ENCODE peak calls at places on chromosomes 12 and 14, in ten cellular contexts. One of them, this sample, is unnamed.

GRCh38 chr12:3792623-3793288 is 39.8 kb upstream of the CRACR2A start:
- DNase-seq in Peyer's patch: no peak
- DNase-seq in fibroblast of lung: no peak
- DNase-seq in heart left ventricle: no peak
- DNase-seq in heart right ventricle: no peak
- DNase-seq in GM23338: peak
- DNase-seq in WTC11: no peak
- DNase-seq in AG10803: no peak
- DNase-seq in H9: no peak
- DNase-seq in ascending aorta: no peak
- DNase-seq in this sample: no peak

GRCh38 chr12:40622246-40622838 is 69.9 kb upstream of the CNTN1 start:
- DNase-seq in fibroblast of lung: peak
- DNase-seq in heart right ventricle: peak
- DNase-seq in H9: peak
- DNase-seq in Peyer's patch: peak
- DNase-seq in ascending aorta: no peak
- DNase-seq in AG10803: peak
- DNase-seq in heart left ventricle: no peak
- DNase-seq in GM23338: peak
- DNase-seq in WTC11: peak
- DNase-seq in this sample: peak

GRCh38 chr12:132152411-132152821 is 8.2 kb downstream of the NOC4L start:
- DNase-seq in GM23338: no peak
- DNase-seq in WTC11: no peak
- DNase-seq in heart left ventricle: no peak
- DNase-seq in AG10803: no peak
- DNase-seq in ascending aorta: no peak
- DNase-seq in H9: no peak
- DNase-seq in fibroblast of lung: no peak
- DNase-seq in Peyer's patch: no peak
- DNase-seq in heart right ventricle: peak
- DNase-seq in this sample: no peak

GRCh38 chr14:72457641-72458040 is 436.3 kb downstream of the DPF3 start:
- DNase-seq in fibroblast of lung: peak
- DNase-seq in heart left ventricle: no peak
- DNase-seq in heart right ventricle: no peak
- DNase-seq in Peyer's patch: no peak
- DNase-seq in ascending aorta: no peak
- DNase-seq in AG10803: peak
- DNase-seq in GM23338: no peak
- DNase-seq in WTC11: no peak
- DNase-seq in H9: no peak
- DNase-seq in this sample: no peak

GRCh38 chr12:42442888-42443287 is 116.9 kb downstream of the PPHLN1 start:
- DNase-seq in heart left ventricle: no peak
- DNase-seq in H9: no peak
- DNase-seq in Peyer's patch: no peak
- DNase-seq in heart right ventricle: no peak
- DNase-seq in fibroblast of lung: no peak
- DNase-seq in ascending aorta: no peak
- DNase-seq in GM23338: no peak
- DNase-seq in AG10803: no peak
- DNase-seq in WTC11: no peak
- DNase-seq in this sample: no peak

GRCh38 chr12:92030618-92031017 is 115.0 kb downstream of the BTG1 start:
- DNase-seq in GM23338: no peak
- DNase-seq in ascending aorta: no peak
- DNase-seq in fibroblast of lung: peak
- DNase-seq in WTC11: no peak
- DNase-seq in heart left ventricle: peak
- DNase-seq in H9: no peak
- DNase-seq in AG10803: no peak
- DNase-seq in Peyer's patch: peak
- DNase-seq in heart right ventricle: no peak
- DNase-seq in this sample: no peak

GRCh38 chr14:75141967-75142366 is 15.1 kb upstream of the NEK9 start:
- DNase-seq in WTC11: no peak
- DNase-seq in AG10803: peak
- DNase-seq in GM23338: peak
- DNase-seq in Peyer's patch: no peak
- DNase-seq in ascending aorta: no peak
- DNase-seq in H9: no peak
- DNase-seq in heart right ventricle: no peak
- DNase-seq in heart left ventricle: no peak
- DNase-seq in fibroblast of lung: peak
- DNase-seq in this sample: peak

GRCh38 chr14:36604757-36605505 is 22.5 kb upstream of the NKX2-8 start:
- DNase-seq in fibroblast of lung: peak
- DNase-seq in H9: peak
- DNase-seq in AG10803: peak
- DNase-seq in heart right ventricle: no peak
- DNase-seq in WTC11: peak
- DNase-seq in heart left ventricle: peak
- DNase-seq in Peyer's patch: peak
- DNase-seq in ascending aorta: no peak
- DNase-seq in GM23338: peak
- DNase-seq in this sample: peak

DNA sequence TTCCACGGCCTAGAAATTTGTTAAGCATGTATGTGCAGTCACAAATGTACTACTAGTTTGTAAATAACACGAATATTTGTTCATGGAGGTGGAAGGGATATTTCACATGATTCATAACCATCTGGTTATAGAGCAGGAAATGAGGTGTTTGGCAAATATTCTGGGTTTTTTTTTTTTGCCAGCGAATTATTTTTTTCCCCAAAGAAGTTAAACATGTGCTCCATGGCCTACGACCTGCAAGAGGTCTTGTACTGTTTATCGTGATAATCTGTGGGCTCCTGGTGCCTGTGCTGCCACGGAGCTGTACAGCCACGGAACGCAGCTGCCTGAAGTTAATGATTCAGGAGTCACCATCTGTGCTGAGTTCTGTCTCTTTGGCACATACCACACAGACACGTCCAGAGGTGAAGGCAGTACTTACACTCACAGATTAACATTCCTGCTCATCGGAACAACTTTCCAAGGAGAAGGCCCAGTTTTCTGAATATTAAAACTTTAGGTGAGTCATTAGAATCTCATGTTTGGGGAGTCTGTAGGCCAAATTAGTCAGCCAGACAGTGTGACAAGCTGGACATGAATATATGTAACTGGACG is 156.3 kb downstream of the TMX1 start:
- DNase-seq in GM23338: no peak
- DNase-seq in heart right ventricle: peak
- DNase-seq in H9: no peak
- DNase-seq in ascending aorta: no peak
- DNase-seq in AG10803: peak
- DNase-seq in heart left ventricle: no peak
- DNase-seq in WTC11: no peak
- DNase-seq in fibroblast of lung: peak
- DNase-seq in Peyer's patch: no peak
- DNase-seq in this sample: no peak
- TF ChIP-seq CTCF in GM23338: no peak
- TF ChIP-seq CTCF in heart right ventricle: no peak
- TF ChIP-seq CTCF in H9: no peak
- TF ChIP-seq CTCF in ascending aorta: no peak
- TF ChIP-seq CTCF in AG10803: no peak
- TF ChIP-seq CTCF in heart left ventricle: no peak
- TF ChIP-seq CTCF in WTC11: no peak
- TF ChIP-seq CTCF in fibroblast of lung: no peak
- TF ChIP-seq CTCF in Peyer's patch: no peak
- TF ChIP-seq CTCF in this sample: no peak

GRCh38 chr14:100861188-100861936 is 35.4 kb downstream of the MEG3 start:
- DNase-seq in ascending aorta: no peak
- DNase-seq in GM23338: no peak
- DNase-seq in heart left ventricle: no peak
- DNase-seq in AG10803: no peak
- DNase-seq in Peyer's patch: no peak
- DNase-seq in fibroblast of lung: no peak
- DNase-seq in heart right ventricle: no peak
- DNase-seq in WTC11: no peak
- DNase-seq in H9: no peak
- DNase-seq in this sample: no peak

GRCh38 chr14:100862277-100862676 is 36.4 kb downstream of the MEG3 start:
- DNase-seq in GM23338: no peak
- DNase-seq in WTC11: no peak
- DNase-seq in AG10803: peak
- DNase-seq in ascending aorta: no peak
- DNase-seq in heart right ventricle: no peak
- DNase-seq in fibroblast of lung: peak
- DNase-seq in heart left ventricle: no peak
- DNase-seq in H9: no peak
- DNase-seq in Peyer's patch: no peak
- DNase-seq in this sample: no peak

GRCh38 chr14:100861937-100862247 is 36.0 kb downstream of the MEG3 start:
- DNase-seq in ascending aorta: no peak
- DNase-seq in H9: no peak
- DNase-seq in heart right ventricle: no peak
- DNase-seq in heart left ventricle: no peak
- DNase-seq in Peyer's patch: no peak
- DNase-seq in GM23338: no peak
- DNase-seq in AG10803: no peak
- DNase-seq in fibroblast of lung: no peak
- DNase-seq in WTC11: no peak
- DNase-seq in this sample: no peak

GRCh38 chr14:100859781-100860180 is 33.9 kb downstream of the MEG3 start:
- DNase-seq in GM23338: no peak
- DNase-seq in H9: no peak
- DNase-seq in WTC11: no peak
- DNase-seq in AG10803: no peak
- DNase-seq in heart right ventricle: no peak
- DNase-seq in ascending aorta: no peak
- DNase-seq in fibroblast of lung: no peak
- DNase-seq in heart left ventricle: no peak
- DNase-seq in Peyer's patch: no peak
- DNase-seq in this sample: no peak

DNA sequence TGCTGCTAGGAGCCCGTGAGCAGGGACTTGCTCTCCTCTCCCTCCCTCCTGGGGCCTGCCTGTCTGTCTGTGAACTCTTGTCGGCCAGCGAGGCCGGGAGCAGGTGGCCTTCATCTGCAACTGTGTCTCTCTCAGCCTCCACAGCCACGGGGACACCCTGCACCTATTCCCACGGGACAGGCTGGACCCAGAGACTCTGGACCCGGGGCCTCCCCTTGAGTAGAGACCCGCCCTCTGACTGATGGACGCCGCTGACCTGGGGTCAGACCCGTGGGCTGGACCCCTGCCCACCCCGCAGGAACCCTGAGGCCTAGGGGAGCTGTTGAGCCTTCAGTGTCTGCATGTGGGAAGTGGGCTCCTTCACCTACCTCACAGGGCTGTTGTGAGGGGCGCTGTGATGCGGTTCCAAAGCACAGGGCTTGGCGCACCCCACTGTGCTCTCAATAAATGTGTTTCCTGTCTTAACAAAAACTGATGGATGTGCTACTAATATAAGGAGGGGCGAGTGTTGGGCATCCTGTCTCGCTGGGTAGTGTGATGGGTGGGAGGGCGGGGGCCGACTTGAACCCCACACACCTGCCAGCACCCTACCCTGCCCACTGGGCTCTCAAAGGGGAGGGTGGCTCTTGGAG is 34.8 kb downstream of the MEG3 start:
- DNase-seq in heart right ventricle: no peak
- DNase-seq in H9: no peak
- DNase-seq in heart left ventricle: no peak
- DNase-seq in WTC11: no peak
- DNase-seq in ascending aorta: no peak
- DNase-seq in AG10803: no peak
- DNase-seq in fibroblast of lung: no peak
- DNase-seq in Peyer's patch: no peak
- DNase-seq in GM23338: no peak
- DNase-seq in this sample: no peak
- TF ChIP-seq CTCF in heart right ventricle: no peak
- TF ChIP-seq CTCF in H9: no peak
- TF ChIP-seq CTCF in heart left ventricle: no peak
- TF ChIP-seq CTCF in WTC11: no peak
- TF ChIP-seq CTCF in ascending aorta: no peak
- TF ChIP-seq CTCF in AG10803: no peak
- TF ChIP-seq CTCF in fibroblast of lung: no peak
- TF ChIP-seq CTCF in Peyer's patch: no peak
- TF ChIP-seq CTCF in GM23338: no peak
- TF ChIP-seq CTCF in this sample: no peak

DNA sequence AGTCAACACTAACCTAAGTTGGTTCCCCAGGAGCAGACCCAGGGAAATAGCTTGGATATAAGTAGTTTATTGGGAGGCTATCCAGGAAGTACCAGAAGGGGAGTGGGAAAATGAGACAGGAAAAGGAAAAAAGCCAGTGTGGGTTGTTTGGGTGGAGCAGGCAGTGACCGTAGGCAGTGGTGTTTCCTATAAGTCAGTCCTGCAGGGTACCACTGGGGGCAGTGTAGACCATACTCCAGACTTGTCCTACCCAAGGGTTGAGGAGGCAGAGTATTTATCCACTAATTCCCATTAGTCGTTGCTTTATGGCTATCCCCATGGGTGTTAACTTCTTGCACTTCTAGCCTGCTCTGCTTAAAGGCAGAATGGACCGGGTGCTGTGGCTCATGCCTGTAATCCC is 6.4 kb upstream of the CCDC60 start:
- DNase-seq in GM23338: peak
- DNase-seq in fibroblast of lung: no peak
- DNase-seq in ascending aorta: no peak
- DNase-seq in H9: peak
- DNase-seq in Peyer's patch: no peak
- DNase-seq in AG10803: no peak
- DNase-seq in heart left ventricle: peak
- DNase-seq in heart right ventricle: peak
- DNase-seq in WTC11: peak
- DNase-seq in this sample: peak
- TF ChIP-seq CTCF in GM23338: peak
- TF ChIP-seq CTCF in fibroblast of lung: no peak
- TF ChIP-seq CTCF in ascending aorta: peak
- TF ChIP-seq CTCF in H9: peak
- TF ChIP-seq CTCF in Peyer's patch: no peak
- TF ChIP-seq CTCF in AG10803: no peak
- TF ChIP-seq CTCF in heart left ventricle: peak
- TF ChIP-seq CTCF in heart right ventricle: peak
- TF ChIP-seq CTCF in WTC11: peak
- TF ChIP-seq CTCF in this sample: peak

GRCh38 chr12:116881325-116881866 is at the start of gene HRK:
- DNase-seq in heart left ventricle: no peak
- DNase-seq in AG10803: no peak
- DNase-seq in H9: peak
- DNase-seq in WTC11: peak
- DNase-seq in fibroblast of lung: no peak
- DNase-seq in heart right ventricle: no peak
- DNase-seq in Peyer's patch: no peak
- DNase-seq in GM23338: peak
- DNase-seq in ascending aorta: no peak
- DNase-seq in this sample: no peak

GRCh38 chr12:116880213-116880816 is 926 bp downstream of the HRK start:
- DNase-seq in H9: peak
- DNase-seq in WTC11: no peak
- DNase-seq in AG10803: no peak
- DNase-seq in fibroblast of lung: peak
- DNase-seq in heart left ventricle: no peak
- DNase-seq in GM23338: peak
- DNase-seq in heart right ventricle: no peak
- DNase-seq in ascending aorta: no peak
- DNase-seq in Peyer's patch: no peak
- DNase-seq in this sample: no peak

GRCh38 chr12:116881867-116882507 is 746 bp upstream of the HRK start:
- DNase-seq in fibroblast of lung: no peak
- DNase-seq in ascending aorta: no peak
- DNase-seq in H9: no peak
- DNase-seq in heart right ventricle: no peak
- DNase-seq in Peyer's patch: no peak
- DNase-seq in GM23338: peak
- DNase-seq in AG10803: no peak
- DNase-seq in heart left ventricle: no peak
- DNase-seq in WTC11: no peak
- DNase-seq in this sample: no peak

GRCh38 chr12:116880817-116881324 is 370 bp downstream of the HRK start:
- DNase-seq in WTC11: peak
- DNase-seq in Peyer's patch: peak
- DNase-seq in AG10803: peak
- DNase-seq in ascending aorta: no peak
- DNase-seq in heart left ventricle: peak
- DNase-seq in fibroblast of lung: peak
- DNase-seq in heart right ventricle: peak
- DNase-seq in GM23338: peak
- DNase-seq in H9: peak
- DNase-seq in this sample: peak

DNA sequence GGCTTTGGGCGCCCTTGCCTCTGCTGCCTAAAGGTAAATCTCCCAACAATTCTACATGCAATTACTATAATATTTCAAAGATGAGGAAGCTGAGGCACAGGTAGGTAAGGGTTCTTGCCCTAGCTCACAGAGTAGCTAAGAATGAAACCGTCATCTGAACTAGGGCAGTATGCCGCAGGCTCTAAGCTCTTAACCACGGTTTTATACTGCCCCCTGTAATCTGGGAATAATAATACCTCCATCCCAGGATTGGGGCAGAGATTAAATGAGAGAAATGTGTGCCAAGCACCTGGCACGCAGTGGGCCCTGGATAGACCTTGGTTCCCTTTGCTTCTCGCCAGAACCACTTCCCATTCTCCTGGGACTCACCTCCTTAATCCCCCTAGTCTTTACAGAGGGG is 1.5 kb upstream of the HRK start:
- DNase-seq in H9: peak
- DNase-seq in fibroblast of lung: peak
- DNase-seq in WTC11: no peak
- DNase-seq in GM23338: peak
- DNase-seq in ascending aorta: no peak
- DNase-seq in AG10803: peak
- DNase-seq in heart right ventricle: no peak
- DNase-seq in Peyer's patch: no peak
- DNase-seq in heart left ventricle: no peak
- DNase-seq in this sample: no peak
- TF ChIP-seq CTCF in H9: peak
- TF ChIP-seq CTCF in fibroblast of lung: peak
- TF ChIP-seq CTCF in WTC11: no peak
- TF ChIP-seq CTCF in GM23338: peak
- TF ChIP-seq CTCF in ascending aorta: no peak
- TF ChIP-seq CTCF in AG10803: peak
- TF ChIP-seq CTCF in heart right ventricle: peak
- TF ChIP-seq CTCF in Peyer's patch: peak
- TF ChIP-seq CTCF in heart left ventricle: no peak
- TF ChIP-seq CTCF in this sample: no peak

This sample was measured in endothelial cell.